ENCODE peak calls at places on chromosome 1, in five cellular contexts. H, M, I, X and K are unnamed samples.

GRCh38 chr1:93817819-93818569 is 61.0 kb downstream of the DNTTIP2 start:
- DNase-seq in M (no peak), I (peak), X (no peak), H (no peak), K (peak)

GRCh38 chr1:212147581-212148033 is 112.1 kb downstream of the DTL start:
- DNase-seq in H (no peak), M (no peak), X (peak), I (no peak), K (no peak)

GRCh38 chr1:110765640-110766335 is 91.0 kb upstream of the KCNA3 start:
- DNase-seq in M (no peak), X (peak), H (peak), I (peak), K (no peak)

GRCh38 chr1:26530898-26531598 is 1.5 kb downstream of the RPS6KA1 start:
- DNase-seq in M (no peak), X (peak), H (no peak), I (peak), K (no peak)

GRCh38 chr1:161139765-161140164 is 7.3 kb upstream of the DEDD start:
- DNase-seq in I (peak), H (no peak), X (peak), M (no peak), K (no peak)

GRCh38 chr1:11938722-11939526 is 4.4 kb downstream of the PLOD1 start:
- DNase-seq in X (no peak), M (no peak), H (no peak), I (no peak), K (no peak)

GRCh38 chr1:245542365-245542764 is 387.6 kb downstream of the KIF26B start:
- DNase-seq in M (no peak), H (no peak), X (no peak), I (no peak), K (no peak)

GRCh38 chr1:184940694-184941093 is 33.6 kb downstream of the NIBAN1 start:
- DNase-seq in M (no peak), H (no peak), X (no peak), I (no peak), K (no peak)